ENCODE peak calls at places on chromosomes 6 and 20, in ten cellular contexts. U is mucosa of descending colon, Q is OCI-LY7, Z is HFF-Myc, H is brain microvascular endothelial cell, B is testis, G is astrocyte, A is WERI-Rb-1, R is heart right ventricle, N is left ventricle myocardium inferior. J is an unnamed sample.
A peak's percentile ranks its signal among the peaks of the same experiment; 100 is the strongest.

GRCh38 chr6:159104163-159104885 is 59.5 kb upstream of the TAGAP start:
- DNase-seq in U (peak; percentile 80), Q (peak; percentile 91), Z (no peak), H (peak; percentile 25), B (peak; percentile 68), G (no peak), A (peak; percentile 65), R (peak; percentile 43), N (peak; percentile 45), J (peak; percentile 69)

GRCh38 chr6:14635195-14635594 is 517.6 kb downstream of the CD83 start:
- DNase-seq in U (no peak), Q (peak; percentile 63), Z (no peak), H (no peak), B (no peak), G (no peak), A (no peak), R (no peak), N (no peak), J (peak; percentile 11)

GRCh38 chr6:113651120-113651519 is 206.0 kb upstream of the MARCKS start:
- DNase-seq in U (no peak), Q (no peak), Z (peak; percentile 26), H (no peak), B (no peak), G (no peak), A (no peak), R (peak; percentile 78), N (peak; percentile 62), J (no peak)

GRCh38 chr20:63499333-63499969 is 568 bp upstream of the EEF1A2 start:
- DNase-seq in U (no peak), Q (no peak), Z (no peak), H (no peak), B (no peak), G (no peak), A (no peak), R (no peak), N (no peak), J (no peak)

GRCh38 chr20:64119681-64120341 is 12.4 kb upstream of the NPBWR2 start:
- DNase-seq in U (no peak), Q (peak; percentile 16), Z (no peak), H (no peak), B (no peak), G (no peak), A (no peak), R (no peak), N (no peak), J (no peak)

GRCh38 chr20:18537651-18538050 is 29.6 kb upstream of the SMIM26 start:
- DNase-seq in U (no peak), Q (no peak), Z (no peak), H (no peak), B (no peak), G (no peak), A (no peak), R (no peak), N (no peak), J (peak; percentile 76)

GRCh38 chr20:47540443-47541354 is 39.0 kb downstream of the NCOA3 start:
- DNase-seq in U (no peak), Q (peak; percentile 29), Z (no peak), H (no peak), B (no peak), G (no peak), A (no peak), R (no peak), N (no peak), J (no peak)

GRCh38 chr6:75233097-75233615 is 10.4 kb downstream of the COX7A2 start:
- DNase-seq in U (no peak), Q (no peak), Z (no peak), H (no peak), B (no peak), G (no peak), A (no peak), R (no peak), N (no peak), J (no peak)

GRCh38 chr6:1995521-1996110 is 249.8 kb downstream of the GMDS start:
- DNase-seq in U (no peak), Q (peak; percentile 8), Z (peak; percentile 29), H (no peak), B (no peak), G (peak; percentile 39), A (no peak), R (no peak), N (no peak), J (no peak)

GRCh38 chr20:5887386-5887785 is 62.9 kb downstream of the TRMT6 start:
- DNase-seq in U (no peak), Q (no peak), Z (no peak), H (no peak), B (no peak), G (no peak), A (peak; percentile 40), R (no peak), N (no peak), J (no peak)

GRCh38 chr6:36241728-36242127 is 28.1 kb upstream of the PNPLA1 start:
- DNase-seq in U (no peak), Q (peak; percentile 71), Z (no peak), H (no peak), B (no peak), G (no peak), A (no peak), R (no peak), N (no peak), J (no peak)

GRCh38 chr6:8672882-8673281 is 237.5 kb upstream of the SLC35B3 start:
- DNase-seq in U (no peak), Q (no peak), Z (no peak), H (no peak), B (no peak), G (no peak), A (no peak), R (no peak), N (no peak), J (no peak)

GRCh38 chr20:25233016-25233772 is 14.7 kb upstream of the PYGB start:
- DNase-seq in U (peak; percentile 90), Q (no peak), Z (no peak), H (peak; percentile 54), B (peak; percentile 59), G (peak; percentile 81), A (no peak), R (peak; percentile 59), N (peak; percentile 69), J (peak; percentile 76)

GRCh38 chr20:54199721-54200176 is 8.1 kb upstream of the PFDN4 start:
- DNase-seq in U (peak; percentile 88), Q (peak; percentile 64), Z (peak; percentile 63), H (peak; percentile 77), B (peak; percentile 76), G (no peak), A (peak; percentile 61), R (peak; percentile 67), N (peak; percentile 55), J (peak; percentile 83)

GRCh38 chr6:106922626-106923025 is 51.9 kb downstream of the CD24 start:
- DNase-seq in U (no peak), Q (no peak), Z (no peak), H (no peak), B (no peak), G (no peak), A (no peak), R (no peak), N (no peak), J (no peak)

GRCh38 chr6:21514288-21514687 is 79.3 kb upstream of the SOX4 start:
- DNase-seq in U (no peak), Q (no peak), Z (no peak), H (no peak), B (no peak), G (no peak), A (no peak), R (no peak), N (no peak), J (no peak)

DNA sequence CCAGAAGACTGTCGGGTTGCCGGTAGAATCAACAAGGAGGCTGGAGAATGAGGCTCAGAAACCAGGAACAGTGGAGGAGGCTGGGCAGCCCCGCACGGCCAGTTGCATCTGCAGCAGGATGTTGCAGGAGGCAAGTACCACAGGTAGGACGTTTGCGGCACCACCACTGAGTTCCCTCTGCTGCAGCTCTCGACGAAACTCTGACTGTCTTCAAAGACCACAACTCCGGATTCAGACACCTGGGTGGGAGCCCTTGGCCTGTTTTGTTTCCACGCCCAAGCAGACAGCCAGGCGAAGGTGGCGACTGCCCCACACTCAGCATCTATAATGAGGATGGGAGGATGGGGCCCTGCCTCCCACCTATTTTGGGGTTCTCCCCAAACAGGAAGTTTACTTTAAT is 218.2 kb downstream of the ZDHHC14 start:
- DNase-seq in U (no peak), Q (peak; percentile 68), Z (no peak), H (no peak), B (no peak), G (no peak), A (no peak), R (no peak), N (no peak), J (no peak)
- H3K4me3 ChIP-seq in U (no peak overlapping the region), Q (no peak overlapping the region), Z (no peak overlapping the region), H (no peak overlapping the region), B (no peak overlapping the region), G (no peak overlapping the region), A (no peak overlapping the region), R (no peak overlapping the region), N (no peak overlapping the region), J (no peak overlapping the region)

GRCh38 chr6:143536461-143536865 is 24.9 kb upstream of the FUCA2 start:
- DNase-seq in U (peak; percentile 77), Q (peak; percentile 13), Z (no peak), H (no peak), B (peak; percentile 34), G (peak; percentile 24), A (peak; percentile 40), R (no peak), N (peak; percentile 55), J (peak; percentile 53)
- TF ChIP-seq CTCF in U (no peak), Q (no peak), Z (no peak), H (no peak), B (no peak), G (no peak), A (no peak), R (no peak), N (no peak), J (no peak)

GRCh38 chr6:87645080-87645479 is 55.1 kb downstream of the ORC3 start:
- DNase-seq in U (no peak), Q (no peak), Z (no peak), H (no peak), B (no peak), G (no peak), A (no peak), R (no peak), N (no peak), J (no peak)
- H3K4me3 ChIP-seq in U (no peak overlapping the region), Q (no peak overlapping the region), Z (no peak overlapping the region), H (no peak overlapping the region), B (no peak overlapping the region), G (no peak overlapping the region), A (no peak overlapping the region), R (no peak overlapping the region), N (peak overlapping the region; percentile 23), J (no peak overlapping the region)

DNA sequence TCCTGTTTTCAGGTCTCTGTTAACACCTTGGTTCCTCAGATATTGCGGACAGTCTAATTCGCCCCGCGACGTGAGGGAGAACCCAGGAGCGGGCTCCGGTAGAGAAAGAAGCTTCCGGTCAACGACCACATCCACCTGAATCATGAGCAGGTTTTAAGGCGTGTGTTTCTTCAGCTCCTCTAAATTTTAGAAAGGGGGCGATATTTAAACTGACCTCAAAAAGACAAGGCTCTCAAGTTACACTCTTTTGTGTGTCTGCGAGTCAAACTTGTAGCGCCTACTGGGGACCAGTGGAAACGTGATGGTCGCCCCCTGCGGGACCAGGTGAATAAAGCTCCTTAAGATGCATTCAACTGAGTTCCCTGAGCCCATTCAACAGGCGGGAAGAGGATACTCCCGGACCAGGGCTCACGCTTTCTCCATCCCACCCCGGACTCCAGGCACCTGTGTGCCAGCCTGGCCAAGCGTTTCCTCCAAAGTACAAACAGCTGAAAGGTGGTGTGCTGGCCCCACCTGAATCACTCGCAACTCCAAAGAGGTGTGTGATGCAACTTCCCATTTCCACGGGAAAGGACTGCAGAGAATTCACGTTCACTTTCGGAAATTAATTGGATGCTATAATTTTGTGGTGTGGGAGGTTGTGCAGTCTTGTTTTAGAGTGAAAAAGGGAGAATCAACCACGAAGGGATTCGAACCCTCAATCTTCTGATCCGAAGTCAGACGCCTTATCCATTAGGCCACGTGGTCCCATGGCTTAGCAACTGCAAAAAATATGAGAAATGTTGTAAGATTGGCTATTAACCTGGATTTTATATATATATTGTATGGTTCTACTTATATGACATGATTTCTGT is 17.0 kb downstream of the GPX5 start:
- DNase-seq in U (peak; percentile 68), Q (peak; percentile 60), Z (peak; percentile 70), H (peak; percentile 85), B (peak; percentile 86), G (peak; percentile 84), A (peak; percentile 31), R (no peak), N (no peak), J (peak; percentile 83)
- TF ChIP-seq CTCF in U (no peak), Q (peak; percentile 67), Z (peak; percentile 52), H (peak; percentile 74), B (peak; percentile 36), G (peak; percentile 39), A (peak; percentile 29), R (no peak), N (peak; percentile 14), J (peak; percentile 72)